ENCODE peak calls at places on chromosomes 13 and 19, in seven cellular contexts. Q is adrenal gland; H is CD8-positive, alpha-beta T cell; Z is stomach; G is body of pancreas; M is DND-41; C is right lobe of liver. K is an unnamed sample. For H3K4me1, the result is how much of the 10 kb centered on the place peaks cover.

GRCh38 chr19:30879225-30879624 is 470.0 kb downstream of the TSHZ3 start:
- DNase-seq in C (no peak), H (no peak), Z (no peak), M (no peak), Q (no peak), G (no peak), K (no peak)

GRCh38 chr13:98324105-98324504 is 147.0 kb upstream of the RNF113B start:
- DNase-seq in Z (no peak), C (no peak), Q (no peak), G (no peak), M (no peak), H (no peak), K (no peak)

GRCh38 chr19:1883784-1884183 is 1.5 kb downstream of the ABHD17A start:
- DNase-seq in H (peak), Q (no peak), C (no peak), G (no peak), M (no peak), Z (no peak), K (no peak)

GRCh38 chr19:20167020-20167644 is at the start of gene ZNF486:
- DNase-seq in Z (peak), C (peak), M (peak), H (peak), Q (peak), G (peak), K (peak)

GRCh38 chr13:110129076-110129475 is 177.9 kb downstream of the COL4A1 start:
- DNase-seq in Q (no peak), M (no peak), C (no peak), Z (no peak), H (no peak), G (no peak), K (no peak)

GRCh38 chr19:43305642-43306041 is 36.3 kb upstream of the PSG9 start:
- DNase-seq in M (no peak), G (no peak), Q (no peak), H (no peak), C (no peak), Z (no peak), K (no peak)

GRCh38 chr19:17575871-17576757 is 20.7 kb downstream of the COLGALT1 start:
- DNase-seq in H (no peak), Q (no peak), Z (no peak), M (peak), G (no peak), C (no peak), K (no peak)

GRCh38 chr19:5586300-5587070 is 18.7 kb upstream of the TINCR start:
- DNase-seq in G (no peak), C (no peak), Z (no peak), M (peak), H (no peak), Q (no peak), K (no peak)

GRCh38 chr19:32865326-32865725 is 4.2 kb downstream of the SLC7A9 start:
- DNase-seq in G (no peak), C (no peak), H (no peak), Q (no peak), Z (no peak), M (no peak), K (peak)

GRCh38 chr13:77330009-77330471 is 3.1 kb upstream of the MYCBP2 start:
- DNase-seq in Z (no peak), C (no peak), G (no peak), H (no peak), Q (no peak), M (no peak), K (no peak)

GRCh38 chr13:51479199-51479523 is 26.3 kb upstream of the INTS6 start:
- DNase-seq in M (no peak), Q (no peak), H (no peak), C (no peak), G (no peak), Z (no peak), K (no peak)

GRCh38 chr19:15488489-15489226 is 9.4 kb upstream of the PGLYRP2 start:
- DNase-seq in G (no peak), C (no peak), Z (no peak), Q (no peak), M (no peak), H (no peak), K (no peak)

GRCh38 chr19:44447864-44448674 is at the start of gene ZNF229:
- DNase-seq in H (peak), C (peak), Q (peak), Z (peak), G (peak), M (no peak), K (peak)

GRCh38 chr13:19845758-19846157 is 17.7 kb downstream of the ZMYM5 start:
- DNase-seq in M (no peak), Q (peak), H (no peak), Z (no peak), G (no peak), C (no peak), K (no peak)

GRCh38 chr13:112885782-112886268 is 83.2 kb upstream of the MCF2L start:
- DNase-seq in Q (peak), Z (peak), H (no peak), C (peak), M (no peak), G (peak), K (peak)

GRCh38 chr13:87684850-87685735 is 13.9 kb downstream of the SLITRK5 start:
- DNase-seq in C (no peak), Z (no peak), H (no peak), G (no peak), M (no peak), Q (no peak), K (no peak)

GRCh38 chr19:2014731-2015610 is 543 bp downstream of the BTBD2 start:
- DNase-seq in Z (no peak), C (no peak), M (peak), Q (peak), G (no peak), H (no peak), K (no peak)

GRCh38 chr19:31167695-31168094 is 181.5 kb downstream of the TSHZ3 start:
- DNase-seq in H (no peak), Z (no peak), C (no peak), Q (no peak), G (no peak), M (no peak), K (no peak)

GRCh38 chr13:33017410-33017929 is 1.2 kb downstream of the KL start:
- DNase-seq in Q (no peak), G (no peak), M (no peak), H (peak), C (peak), Z (peak), K (no peak)

GRCh38 chr13:93867481-93867880 is 612.0 kb downstream of the DCT start:
- DNase-seq in Z (no peak), C (no peak), M (no peak), G (no peak), H (no peak), Q (no peak), K (no peak)

GRCh38 chr13:37136187-37136586 is 30.7 kb upstream of the CSNK1A1L start:
- DNase-seq in G (no peak), H (no peak), C (no peak), M (no peak), Z (no peak), Q (no peak), K (no peak)

GRCh38 chr19:15506074-15506565 is 2.2 kb upstream of the CYP4F22 start:
- DNase-seq in Q (no peak), M (no peak), Z (no peak), G (no peak), H (no peak), C (peak), K (no peak)

GRCh38 chr19:55372316-55373081 is 2.2 kb upstream of the IL11 start:
- DNase-seq in C (peak), M (no peak), G (no peak), H (peak), Z (no peak), Q (no peak), K (no peak)

GRCh38 chr13:98981596-98982195 is 3.8 kb upstream of the DOCK9 start:
- DNase-seq in Q (no peak), Z (no peak), H (no peak), G (no peak), C (no peak), M (peak), K (no peak)

GRCh38 chr19:41330946-41331678 is 21.1 kb downstream of the CCDC97 start:
- DNase-seq in Z (no peak), C (peak), G (no peak), Q (no peak), H (no peak), M (no peak), K (no peak)

GRCh38 chr19:17948474-17948966 is 15.7 kb downstream of the CCDC124 start:
- DNase-seq in G (no peak), H (no peak), Q (no peak), Z (no peak), M (no peak), C (no peak), K (no peak)

GRCh38 chr13:50303963-50304721 is 288.9 kb downstream of the KCNRG start:
- DNase-seq in C (no peak), G (no peak), Q (no peak), M (no peak), H (no peak), Z (no peak), K (no peak)

GRCh38 chr13:46799139-46799538 is 2.2 kb upstream of the ESD start:
- DNase-seq in H (no peak), Z (no peak), M (no peak), G (no peak), Q (no peak), C (no peak), K (no peak)

GRCh38 chr13:46797468-46798237 is 692 bp upstream of the ESD start:
- DNase-seq in Z (no peak), Q (no peak), H (no peak), M (no peak), C (no peak), G (peak), K (no peak)

GRCh38 chr13:46804391-46804815 is 7.4 kb upstream of the ESD start:
- DNase-seq in C (no peak), Q (no peak), G (no peak), M (no peak), H (no peak), Z (no peak), K (no peak)

GRCh38 chr13:46801831-46802230 is 4.9 kb upstream of the ESD start:
- DNase-seq in G (no peak), M (no peak), Q (no peak), C (no peak), Z (no peak), H (no peak), K (no peak)

GRCh38 chr13:46803586-46803985 is 6.6 kb upstream of the ESD start:
- DNase-seq in G (no peak), M (no peak), C (no peak), Q (no peak), Z (no peak), H (no peak), K (no peak)
- H3K27ac ChIP-seq in G (no peak), M (no peak), C (no peak), Q (no peak), Z (no peak), H (no peak), K (no peak)

GRCh38 chr13:75217949-75218348 is 264.0 kb downstream of the TBC1D4 start:
- DNase-seq in M (no peak), G (no peak), H (no peak), C (no peak), Z (no peak), Q (no peak), K (no peak)
- TF ChIP-seq CTCF in M (no peak), G (no peak), H (no peak), C (no peak), Z (no peak), Q (no peak), K (no peak)

DNA sequence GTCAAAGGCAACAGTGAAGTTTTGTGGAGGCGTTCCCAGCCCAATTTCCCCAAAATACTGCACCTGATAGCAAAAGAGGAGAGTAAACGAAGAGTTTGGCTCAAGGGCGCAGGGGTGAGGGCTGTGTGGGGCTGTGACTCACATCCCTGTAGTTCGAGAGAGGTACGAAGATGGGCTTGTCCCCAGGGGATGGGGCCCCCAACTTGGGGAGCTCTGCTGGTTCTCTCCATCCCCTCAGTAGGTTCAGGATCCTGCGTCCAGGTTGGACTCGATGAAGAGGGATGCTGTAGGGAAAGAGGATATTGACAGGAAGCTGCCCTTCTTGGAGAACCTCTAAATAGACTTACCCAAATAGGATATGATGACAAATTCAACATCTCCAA is 3.4 kb downstream of the NAPSA start:
- DNase-seq in M (no peak), G (no peak), Q (no peak), C (no peak), Z (no peak), H (no peak), K (peak)
- H3K4me1 ChIP-seq in M (under half), G (under half), Q (under half), C (under half), Z (under half), H (under half), K (under half)

GRCh38 chr19:49272204-49272603 is 52.8 kb downstream of the SLC6A16 start:
- DNase-seq in Q (no peak), H (no peak), M (no peak), G (no peak), C (no peak), Z (no peak), K (no peak)
- H3K27ac ChIP-seq in Q (no peak), H (no peak), M (no peak), G (no peak), C (no peak), Z (no peak), K (no peak)

GRCh38 chr19:11342429-11342828 is 3.0 kb upstream of the RAB3D start:
- DNase-seq in C (no peak), Q (no peak), M (no peak), G (no peak), Z (no peak), H (no peak), K (no peak)

GRCh38 chr19:11349171-11349570 is 2.9 kb downstream of the CCDC159 start:
- DNase-seq in G (no peak), H (no peak), Z (no peak), M (no peak), Q (no peak), C (no peak), K (no peak)

GRCh38 chr19:11345122-11345752 is 831 bp downstream of the TMEM205 start:
- DNase-seq in Q (no peak), Z (no peak), H (no peak), G (peak), C (peak), M (no peak), K (no peak)

GRCh38 chr19:11347546-11347945 is 1.2 kb downstream of the CCDC159 start:
- DNase-seq in H (no peak), C (no peak), Z (no peak), M (no peak), Q (no peak), G (no peak), K (no peak)

GRCh38 chr19:11346104-11346940 is at the start of the genes CCDC159 and TMEM205:
- DNase-seq in C (peak), Z (peak), Q (peak), M (peak), H (peak), G (peak), K (peak)
- TF ChIP-seq CTCF in C (no peak), Z (no peak), Q (no peak), M (peak), H (no peak), G (no peak), K (no peak)

DNA sequence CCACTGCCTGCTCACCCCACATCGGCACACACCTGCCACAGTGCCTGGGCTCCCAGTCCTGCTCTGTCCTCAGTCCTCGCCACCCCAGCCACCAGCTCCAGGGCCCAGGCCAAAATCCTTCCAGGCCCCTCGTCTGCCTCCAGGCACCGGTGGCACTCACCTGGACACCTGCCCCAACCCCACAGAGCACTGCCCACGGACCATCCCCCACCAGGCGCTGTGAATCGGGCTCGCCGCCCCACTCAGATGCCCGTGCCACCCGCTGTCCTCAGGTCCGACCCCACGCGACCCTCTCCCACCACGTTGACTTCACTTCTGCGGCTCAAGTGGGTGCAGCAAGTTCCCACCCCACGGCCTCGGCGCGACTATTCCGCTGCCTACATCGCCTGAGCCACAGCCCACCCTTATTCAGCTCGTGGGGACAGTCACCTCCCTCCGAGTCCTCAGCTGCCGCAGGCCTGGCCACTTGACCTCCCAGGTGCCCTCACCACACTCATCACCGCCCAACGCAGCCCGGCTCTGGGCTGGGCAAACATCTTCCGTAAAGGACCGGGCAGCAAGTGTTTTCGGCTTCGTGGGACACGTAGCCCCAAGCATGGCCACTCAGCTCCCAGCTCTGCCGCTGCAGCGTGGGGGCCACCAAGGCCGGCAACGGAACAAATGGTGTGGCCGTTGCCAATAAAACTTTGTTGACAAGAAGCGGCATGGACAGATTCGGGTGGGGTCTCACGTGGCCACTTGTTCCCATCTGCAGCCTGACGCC is 5.7 kb downstream of the PIP5K1C start:
- DNase-seq in Q (no peak), G (no peak), M (no peak), C (no peak), Z (no peak), H (no peak), K (no peak)
- H3K4me1 ChIP-seq in Q (under half), G (under half), M (under half), C (under half), Z (half or more), H (under half), K (under half)

K was measured in upper lobe of right lung.